ENCODE peak calls at places on chromosomes 6 and 20, in seven cellular contexts. Q is NCI-H774; S is NAMALWA; E is colonic mucosa; T is D721Med; L is stimulated activated CD8-positive, alpha-beta memory T cell treated with anti-CD3 and anti-CD28 coated beads, Interleukin-4, amount 100 ng/mL, for 24 hours; C is EL. G is an unnamed sample.
A peak's percentile ranks its signal among the peaks of the same experiment; 100 is the strongest.

GRCh38 chr6:43772571-43773049 is 2.6 kb downstream of the VEGFA start:
- DNase-seq in Q (no peak), S (peak; percentile 55), E (peak; percentile 49), T (no peak), L (no peak), C (no peak), G (no peak)

GRCh38 chr6:83193747-83194582 is 808 bp downstream of the RWDD2A start:
- DNase-seq in Q (peak; percentile 76), S (no peak), E (peak; percentile 62), T (peak; percentile 32), L (no peak), C (peak; percentile 55), G (no peak)

GRCh38 chr20:32603046-32603726 is 18.1 kb upstream of the NOL4L start:
- DNase-seq in Q (no peak), S (peak; percentile 67), E (no peak), T (no peak), L (no peak), C (no peak), G (no peak)

GRCh38 chr6:163579111-163579879 is 164.8 kb downstream of the QKI start:
- DNase-seq in Q (no peak), S (no peak), E (no peak), T (no peak), L (no peak), C (no peak), G (no peak)

GRCh38 chr6:116447496-116448011 is 13.6 kb upstream of the CALHM6 start:
- DNase-seq in Q (no peak), S (no peak), E (no peak), T (no peak), L (no peak), C (peak; percentile 93), G (peak; percentile 51)

GRCh38 chr20:62702886-62703852 is 5.5 kb upstream of the NTSR1 start:
- DNase-seq in Q (no peak), S (no peak), E (no peak), T (no peak), L (no peak), C (peak; percentile 95), G (peak; percentile 81)

GRCh38 chr6:15319677-15320076 is 73.8 kb downstream of the JARID2 start:
- DNase-seq in Q (no peak), S (no peak), E (no peak), T (no peak), L (no peak), C (no peak), G (no peak)

GRCh38 chr20:62815066-62815991 is 1.5 kb upstream of the COL9A3 start:
- DNase-seq in Q (no peak), S (no peak), E (no peak), T (no peak), L (no peak), C (peak; percentile 58), G (no peak)

GRCh38 chr6:149600508-149600907 is 34.3 kb downstream of the GINM1 start:
- DNase-seq in Q (no peak), S (no peak), E (no peak), T (no peak), L (no peak), C (no peak), G (no peak)

GRCh38 chr20:57772349-57772964 is 62.6 kb upstream of the PMEPA1 start:
- DNase-seq in Q (no peak), S (no peak), E (no peak), T (no peak), L (no peak), C (peak; percentile 80), G (peak; percentile 44)

GRCh38 chr6:160933256-160933655 is 58.3 kb upstream of the MAP3K4 start:
- DNase-seq in Q (no peak), S (peak; percentile 11), E (no peak), T (no peak), L (no peak), C (no peak), G (no peak)

GRCh38 chr6:162814417-162814988 is 86.7 kb downstream of the PACRG start:
- DNase-seq in Q (peak; percentile 4), S (no peak), E (no peak), T (no peak), L (no peak), C (no peak), G (no peak)

GRCh38 chr6:63565727-63566625 is 6.3 kb upstream of the LOC128125822 start:
- DNase-seq in Q (no peak), S (no peak), E (no peak), T (no peak), L (no peak), C (peak; percentile 13), G (no peak)

GRCh38 chr6:38813451-38813850 is 98.3 kb downstream of the DNAH8 start:
- DNase-seq in Q (no peak), S (no peak), E (no peak), T (no peak), L (no peak), C (no peak), G (no peak)

GRCh38 chr6:6834356-6835342 is 246.1 kb downstream of the LY86 start:
- DNase-seq in Q (peak; percentile 86), S (peak; percentile 62), E (no peak), T (no peak), L (no peak), C (no peak), G (no peak)

GRCh38 chr20:47741669-47742345 is 43.5 kb downstream of the SULF2 start:
- DNase-seq in Q (no peak), S (no peak), E (no peak), T (no peak), L (no peak), C (no peak), G (no peak)